ENCODE peak calls at places on chromosomes 1 and 21, in four cellular contexts. H, R, P and M are unnamed samples.

GRCh38 chr1:244311784-244312532 is 139.8 kb downstream of the ADSS2 start:
- DNase-seq in H (no peak), R (no peak), P (no peak), M (no peak)

GRCh38 chr21:23936224-23936623 is 1671.1 kb downstream of the MRPL39 start:
- DNase-seq in H (no peak), R (no peak), P (no peak), M (no peak)

GRCh38 chr1:93518516-93518915 is 70.6 kb downstream of the FNBP1L start:
- DNase-seq in H (no peak), R (no peak), P (no peak), M (no peak)

GRCh38 chr1:93434987-93435386 is 12.9 kb upstream of the FNBP1L start:
- DNase-seq in H (no peak), R (no peak), P (no peak), M (no peak)

GRCh38 chr1:43706598-43707190 is 642 bp upstream of the ST3GAL3 start:
- DNase-seq in H (peak; percentile 17), R (peak; percentile 40), P (peak; percentile 16), M (no peak)

GRCh38 chr1:215076312-215076711 is 6.2 kb upstream of the KCNK2 start:
- DNase-seq in H (no peak), R (peak; percentile 30), P (no peak), M (no peak)

GRCh38 chr21:33866851-33867250 is 48.8 kb downstream of the ATP5PO start:
- DNase-seq in H (no peak), R (no peak), P (no peak), M (peak; percentile 24)

GRCh38 chr1:3857791-3858129 is 484 bp downstream of the DFFB start:
- DNase-seq in H (no peak), R (no peak), P (peak; percentile 27), M (no peak)

GRCh38 chr1:162904579-162904978 is 43.6 kb upstream of the CCDC190 start:
- DNase-seq in H (no peak), R (no peak), P (no peak), M (no peak)

GRCh38 chr1:94118013-94118412 is 2.9 kb downstream of the ABCA4 start:
- DNase-seq in H (no peak), R (no peak), P (no peak), M (no peak)

GRCh38 chr21:46058339-46059145 is 39.4 kb upstream of the COL6A2 start:
- DNase-seq in H (no peak), R (no peak), P (no peak), M (no peak)

GRCh38 chr1:59043796-59044195 is 253.1 kb upstream of the FGGY start:
- DNase-seq in H (no peak), R (peak; percentile 93), P (peak; percentile 47), M (peak; percentile 40)

GRCh38 chr21:33971492-33972013 is 55.9 kb upstream of the ATP5PO start:
- DNase-seq in H (no peak), R (no peak), P (no peak), M (no peak)

GRCh38 chr1:184056921-184057496 is 5.5 kb downstream of the TSEN15 start:
- DNase-seq in H (no peak), R (no peak), P (no peak), M (no peak)

GRCh38 chr1:67390041-67390887 is 39.9 kb downstream of the SERBP1 start:
- DNase-seq in H (no peak), R (no peak), P (no peak), M (no peak)

GRCh38 chr1:170685166-170685565 is 21.2 kb downstream of the PRRX1 start:
- DNase-seq in H (no peak), R (no peak), P (no peak), M (no peak)

GRCh38 chr1:42847721-42848470 is 1.5 kb downstream of the ZNF691 start:
- DNase-seq in H (no peak), R (no peak), P (no peak), M (no peak)

GRCh38 chr1:66090863-66091457 is 298.3 kb downstream of the PDE4B start:
- DNase-seq in H (no peak), R (no peak), P (no peak), M (no peak)

GRCh38 chr1:201406831-201407406 is 7.8 kb upstream of the LAD1 start:
- DNase-seq in H (no peak), R (no peak), P (no peak), M (no peak)

GRCh38 chr1:157133431-157133830 is 4.8 kb downstream of the ETV3 start:
- DNase-seq in H (no peak), R (no peak), P (no peak), M (no peak)

GRCh38 chr1:54225986-54226559 is 26.1 kb downstream of the MRPL37 start:
- DNase-seq in H (no peak), R (no peak), P (no peak), M (no peak)
- TF ChIP-seq POLR2A in H (peak; percentile 31), R (no peak), P (no peak), M (no peak)

DNA sequence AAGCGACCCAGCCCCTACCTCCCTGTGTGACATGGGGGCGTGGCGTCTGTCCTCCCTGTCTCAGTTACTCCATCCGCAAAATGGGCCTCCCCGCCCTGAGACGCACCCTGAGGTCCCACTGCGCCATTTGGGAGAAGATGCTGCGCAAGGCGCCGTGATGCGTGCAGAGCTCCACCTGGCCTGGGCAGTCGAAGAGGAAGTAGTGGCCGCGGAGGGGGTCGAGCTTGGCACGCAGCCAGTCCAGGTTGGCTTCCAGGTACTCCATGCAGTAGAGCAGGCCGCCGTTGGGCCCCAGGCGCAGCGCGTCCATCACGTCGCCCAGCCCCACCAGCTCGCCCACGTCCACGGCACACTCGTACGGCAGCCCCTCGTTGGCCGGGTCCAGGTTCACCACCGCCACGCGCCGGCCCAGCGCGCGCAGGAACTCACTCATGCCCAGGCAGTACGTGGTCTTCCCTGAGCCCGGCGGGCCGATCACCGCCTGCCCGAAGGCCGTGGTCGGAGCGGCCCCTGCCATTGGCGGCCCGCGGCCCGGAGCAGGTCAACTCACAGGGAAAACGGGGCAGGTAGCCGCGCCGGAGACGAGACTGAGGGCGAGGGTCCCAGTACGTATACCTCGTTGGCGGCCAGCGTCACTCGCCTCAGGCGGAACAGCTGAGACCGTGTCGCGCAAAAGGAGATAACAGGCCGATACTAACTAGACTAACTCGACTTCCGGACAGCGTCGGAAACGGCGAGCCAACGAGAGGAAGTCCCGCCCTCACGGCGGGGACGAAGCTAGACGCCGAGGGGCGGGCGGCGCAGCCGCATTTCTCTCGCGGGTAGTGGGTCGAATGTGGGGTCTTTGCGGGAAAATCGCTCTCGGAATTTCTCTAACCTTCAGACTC is at the start of gene GPN2:
- DNase-seq in H (no peak), R (peak; percentile 84), P (peak; percentile 81), M (peak; percentile 53)
- TF ChIP-seq POLR2A in H (peak; percentile 84), R (peak; percentile 85), P (peak; percentile 64), M (peak; percentile 69)

GRCh38 chr1:46277658-46278373 is 25.6 kb downstream of the LRRC41 start:
- DNase-seq in H (no peak), R (no peak), P (no peak), M (no peak)
- TF ChIP-seq POLR2A in H (no peak), R (no peak), P (no peak), M (no peak)

GRCh38 chr1:178724734-178725602 is at the start of gene RALGPS2:
- DNase-seq in H (peak; percentile 46), R (peak; percentile 57), P (peak; percentile 69), M (peak; percentile 61)
- TF ChIP-seq POLR2A in H (peak; percentile 82), R (peak; percentile 68), P (peak; percentile 43), M (peak; percentile 31)

GRCh38 chr1:28518000-28518744 is 12.3 kb downstream of the RCC1 start:
- DNase-seq in H (no peak), R (peak; percentile 90), P (peak; percentile 91), M (peak; percentile 67)
- TF ChIP-seq POLR2A in H (peak; percentile 84), R (peak; percentile 65), P (peak; percentile 59), M (peak; percentile 62)